ENCODE peak calls at places on chromosomes 2 and 18, in nine cellular contexts. Y, I, F, C, R, O, S, Q and U are unnamed samples.

GRCh38 chr18:686339-687111 is 25.9 kb downstream of the ENOSF1 start:
- DNase-seq in Q (no peak), I (no peak), C (no peak), S (no peak), R (no peak), O (no peak), Y (no peak), F (no peak), U (no peak)

GRCh38 chr2:27807476-27807875 is 36.0 kb downstream of the MRPL33 start:
- DNase-seq in R (no peak), O (peak), F (peak), C (peak), S (peak), Q (peak), I (no peak), Y (peak), U (peak)

GRCh38 chr2:229492034-229492433 is 220.9 kb upstream of the PID1 start:
- DNase-seq in R (no peak), C (no peak), I (no peak), Y (peak), O (no peak), Q (no peak), F (no peak), S (no peak), U (no peak)

GRCh38 chr2:178480227-178481181 is at the start of gene PLEKHA3:
- DNase-seq in O (peak), I (peak), Q (peak), C (peak), R (peak), F (peak), Y (peak), S (peak), U (peak)

GRCh38 chr18:1488957-1489356 is 584.3 kb downstream of the ADCYAP1 start:
- DNase-seq in S (no peak), O (no peak), I (no peak), Y (no peak), F (no peak), R (no peak), C (no peak), Q (no peak), U (no peak)

GRCh38 chr2:60745761-60746160 is 10.3 kb upstream of the PAPOLG start:
- DNase-seq in Y (no peak), O (no peak), C (no peak), R (no peak), Q (no peak), I (no peak), F (no peak), S (no peak), U (peak)

GRCh38 chr2:59584958-59585357 is 968.5 kb downstream of the BCL11A start:
- DNase-seq in Q (peak), C (no peak), S (no peak), O (no peak), I (peak), F (no peak), R (no peak), Y (no peak), U (peak)

GRCh38 chr2:186058604-186059003 is 320.0 kb downstream of the FSIP2 start:
- DNase-seq in R (no peak), S (no peak), Q (no peak), Y (no peak), I (no peak), C (no peak), O (peak), F (no peak), U (no peak)

GRCh38 chr2:190791347-190791982 is 89.2 kb upstream of the GLS start:
- DNase-seq in R (peak), Y (peak), C (no peak), S (peak), F (no peak), O (peak), Q (peak), I (no peak), U (no peak)

GRCh38 chr2:120861576-120862191 is 126.0 kb downstream of the GLI2 start:
- DNase-seq in Q (no peak), O (no peak), F (no peak), I (no peak), S (no peak), R (no peak), Y (peak), C (no peak), U (no peak)

GRCh38 chr2:234690569-234691225 is 193.8 kb upstream of the ARL4C start:
- DNase-seq in Y (peak), F (no peak), I (no peak), O (peak), S (peak), R (no peak), C (no peak), Q (peak), U (no peak)

GRCh38 chr18:79753391-79753851 is 44.3 kb upstream of the KCNG2 start:
- DNase-seq in F (no peak), C (no peak), R (peak), S (no peak), O (no peak), Q (no peak), Y (no peak), I (no peak), U (no peak)

DNA sequence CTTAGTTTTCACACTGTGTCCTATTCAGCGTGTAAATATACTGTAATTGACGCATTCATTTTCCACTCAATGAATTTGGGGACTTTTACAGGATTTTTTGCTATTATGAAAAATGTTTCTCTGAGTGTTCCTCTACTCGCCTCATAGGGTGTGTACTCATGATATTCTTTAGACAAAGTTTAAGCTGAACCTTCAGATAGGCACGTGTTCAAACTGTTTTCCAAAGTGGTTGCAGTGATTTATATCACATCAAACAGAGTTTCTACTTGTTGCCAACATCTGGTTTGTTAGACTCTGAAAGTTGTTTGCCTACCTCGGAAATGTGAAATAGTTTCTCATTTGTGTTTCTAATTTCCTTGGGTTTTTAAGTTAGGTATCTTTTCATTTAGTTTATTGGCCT is 46.4 kb upstream of the IL1R1 start:
- DNase-seq in Q (no peak), S (no peak), I (no peak), Y (no peak), F (no peak), O (peak), C (no peak), R (no peak), U (no peak)
- TF ChIP-seq CTCF in Q (no peak), S (no peak), I (no peak), Y (no peak), F (no peak), O (no peak), C (no peak), R (no peak), U (no peak)

GRCh38 chr2:95345066-95345414 is 47.9 kb downstream of the KCNIP3 start:
- DNase-seq in O (no peak), S (no peak), Y (no peak), F (no peak), I (no peak), C (peak), Q (no peak), R (no peak), U (no peak)
- H3K4me3 ChIP-seq in O (peak), S (peak), Y (peak), F (peak), I (no peak), C (peak), Q (no peak), R (peak), U (no peak)

DNA sequence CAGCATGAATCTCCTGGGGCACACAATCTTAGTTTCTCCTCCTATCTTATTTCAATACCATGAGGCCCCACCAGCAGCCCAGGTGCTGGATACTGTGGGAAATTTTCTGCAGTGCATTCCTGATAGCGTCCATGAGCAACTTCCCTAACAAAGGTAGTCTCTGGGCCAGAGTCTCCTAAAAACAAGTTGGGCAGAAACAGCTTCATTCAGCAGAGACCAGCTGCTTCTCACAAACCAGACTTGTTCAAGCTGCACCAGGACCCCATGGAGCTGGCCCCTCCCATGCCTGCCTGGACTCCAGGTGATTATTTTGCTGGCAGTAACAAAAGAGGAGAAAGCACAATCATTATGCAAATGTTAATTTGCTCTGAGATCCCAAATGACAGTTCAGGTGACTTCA is 31.4 kb downstream of the MYO5B start:
- DNase-seq in S (no peak), R (no peak), F (no peak), I (no peak), O (no peak), Q (no peak), Y (no peak), C (no peak), U (no peak)
- TF ChIP-seq CTCF in S (no peak), R (no peak), F (no peak), I (no peak), O (no peak), Q (no peak), Y (no peak), C (no peak), U (no peak)

GRCh38 chr18:54359233-54359632 is 1.5 kb downstream of the C18orf54 start:
- DNase-seq in Y (peak), C (no peak), R (no peak), O (peak), Q (no peak), F (no peak), S (peak), I (no peak), U (no peak)

GRCh38 chr18:54357082-54357659 is 487 bp downstream of the STARD6 start:
- DNase-seq in I (no peak), F (no peak), S (peak), R (no peak), O (no peak), Q (peak), Y (no peak), C (no peak), U (no peak)

GRCh38 chr18:54358495-54358793 is 738 bp downstream of the C18orf54 start:
- DNase-seq in O (peak), S (peak), Q (peak), C (no peak), I (no peak), R (no peak), Y (peak), F (no peak), U (no peak)

GRCh38 chr18:54360406-54360805 is 2.7 kb downstream of the C18orf54 start:
- DNase-seq in O (peak), C (no peak), Q (no peak), R (no peak), F (no peak), S (peak), Y (peak), I (no peak), U (no peak)

DNA sequence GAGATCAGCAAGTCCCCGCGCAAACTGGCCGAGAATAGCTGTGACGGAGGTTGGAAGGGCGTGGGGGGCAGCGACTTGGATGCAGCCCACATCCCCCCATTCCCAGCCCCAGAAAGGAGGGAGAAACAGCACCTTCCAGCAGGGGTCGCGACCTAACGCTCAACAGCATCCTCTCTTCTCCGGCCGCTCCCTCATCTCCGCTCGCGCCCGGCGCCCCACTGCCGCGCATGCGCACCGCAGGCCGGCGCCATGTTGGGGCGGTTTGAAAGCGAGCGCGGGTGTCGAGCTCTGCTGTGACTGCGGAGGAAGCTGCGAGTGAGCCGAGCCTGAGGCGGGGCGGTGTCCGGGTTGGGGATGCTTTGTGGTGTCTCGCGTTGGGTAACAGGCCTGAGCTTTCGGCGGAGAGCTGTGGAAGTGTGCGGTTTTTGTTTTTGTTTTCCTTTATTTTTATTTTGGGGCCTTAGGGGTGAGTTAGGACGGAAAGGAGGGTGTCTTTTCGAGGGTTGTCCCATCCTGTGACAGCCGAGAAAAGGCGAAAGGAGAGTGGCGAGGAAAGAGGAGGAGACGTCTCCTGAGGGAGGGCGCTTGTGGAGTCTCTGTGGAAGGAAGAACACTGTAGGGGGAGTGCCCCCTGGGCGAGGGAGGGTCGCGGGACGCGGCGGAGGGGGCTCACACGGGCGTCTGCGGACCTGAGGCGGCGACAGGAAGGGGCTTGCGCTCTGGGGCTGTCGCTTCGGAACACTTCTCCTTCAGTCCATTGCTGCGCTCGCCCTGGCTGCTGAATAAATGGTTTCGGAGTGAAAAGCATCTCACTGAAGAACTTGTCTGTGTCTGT is at the start of the genes C18orf54 and STARD6:
- DNase-seq in Q (peak), R (peak), O (peak), C (peak), S (peak), F (peak), I (peak), Y (peak), U (peak)
- H3K4me3 ChIP-seq in Q (peak), R (peak), O (peak), C (peak), S (peak), F (peak), I (peak), Y (peak), U (peak)